ENCODE peak calls at places on chromosome 4, in ten cellular contexts. One of them, this sample, is unnamed.

GRCh38 chr4:15385928-15386327 is 41.9 kb upstream of the C1QTNF7 start:
- DNase-seq in NCI-H146: no peak
- DNase-seq in activated T-helper 1 cell treated with anti-CD3 and anti-CD28 coated beads, Interleukin-2, amount 50 U/mL, for 16 hours: no peak
- DNase-seq in H9: no peak
- DNase-seq in nephron progenitor cell: no peak
- DNase-seq in islet precursor cell: no peak
- DNase-seq in GM12891: no peak
- DNase-seq in ELR: no peak
- DNase-seq in stimulated activated CD8-positive, alpha-beta memory T cell treated with anti-CD3 and anti-CD28 coated beads, Interleukin-4, amount 100 ng/mL, for 4 hours: no peak
- DNase-seq in left lung: no peak
- DNase-seq in this sample: no peak

GRCh38 chr4:42488114-42488513 is 90.8 kb downstream of the SHISA3 start:
- DNase-seq in H9: no peak
- DNase-seq in stimulated activated CD8-positive, alpha-beta memory T cell treated with anti-CD3 and anti-CD28 coated beads, Interleukin-4, amount 100 ng/mL, for 4 hours: no peak
- DNase-seq in islet precursor cell: no peak
- DNase-seq in NCI-H146: no peak
- DNase-seq in nephron progenitor cell: no peak
- DNase-seq in activated T-helper 1 cell treated with anti-CD3 and anti-CD28 coated beads, Interleukin-2, amount 50 U/mL, for 16 hours: no peak
- DNase-seq in ELR: no peak
- DNase-seq in left lung: no peak
- DNase-seq in GM12891: no peak
- DNase-seq in this sample: no peak

GRCh38 chr4:164847967-164848649 is 28.9 kb upstream of the APELA start:
- DNase-seq in H9: no peak
- DNase-seq in NCI-H146: peak
- DNase-seq in ELR: no peak
- DNase-seq in left lung: no peak
- DNase-seq in activated T-helper 1 cell treated with anti-CD3 and anti-CD28 coated beads, Interleukin-2, amount 50 U/mL, for 16 hours: no peak
- DNase-seq in stimulated activated CD8-positive, alpha-beta memory T cell treated with anti-CD3 and anti-CD28 coated beads, Interleukin-4, amount 100 ng/mL, for 4 hours: no peak
- DNase-seq in nephron progenitor cell: no peak
- DNase-seq in islet precursor cell: no peak
- DNase-seq in GM12891: no peak
- DNase-seq in this sample: no peak

GRCh38 chr4:176879370-176880116 is 86.8 kb upstream of the VEGFC start:
- DNase-seq in GM12891: no peak
- DNase-seq in H9: no peak
- DNase-seq in ELR: no peak
- DNase-seq in left lung: no peak
- DNase-seq in activated T-helper 1 cell treated with anti-CD3 and anti-CD28 coated beads, Interleukin-2, amount 50 U/mL, for 16 hours: no peak
- DNase-seq in stimulated activated CD8-positive, alpha-beta memory T cell treated with anti-CD3 and anti-CD28 coated beads, Interleukin-4, amount 100 ng/mL, for 4 hours: no peak
- DNase-seq in NCI-H146: no peak
- DNase-seq in nephron progenitor cell: no peak
- DNase-seq in islet precursor cell: no peak
- DNase-seq in this sample: no peak

GRCh38 chr4:16011173-16011572 is 48.2 kb upstream of the FGFBP2 start:
- DNase-seq in NCI-H146: no peak
- DNase-seq in activated T-helper 1 cell treated with anti-CD3 and anti-CD28 coated beads, Interleukin-2, amount 50 U/mL, for 16 hours: no peak
- DNase-seq in left lung: no peak
- DNase-seq in nephron progenitor cell: no peak
- DNase-seq in GM12891: no peak
- DNase-seq in ELR: no peak
- DNase-seq in islet precursor cell: no peak
- DNase-seq in H9: no peak
- DNase-seq in stimulated activated CD8-positive, alpha-beta memory T cell treated with anti-CD3 and anti-CD28 coated beads, Interleukin-4, amount 100 ng/mL, for 4 hours: no peak
- DNase-seq in this sample: no peak

GRCh38 chr4:38803833-38804653 is 548 bp downstream of the TLR1 start:
- DNase-seq in stimulated activated CD8-positive, alpha-beta memory T cell treated with anti-CD3 and anti-CD28 coated beads, Interleukin-4, amount 100 ng/mL, for 4 hours: no peak
- DNase-seq in activated T-helper 1 cell treated with anti-CD3 and anti-CD28 coated beads, Interleukin-2, amount 50 U/mL, for 16 hours: no peak
- DNase-seq in GM12891: no peak
- DNase-seq in islet precursor cell: no peak
- DNase-seq in nephron progenitor cell: no peak
- DNase-seq in H9: no peak
- DNase-seq in ELR: no peak
- DNase-seq in NCI-H146: no peak
- DNase-seq in left lung: no peak
- DNase-seq in this sample: no peak

GRCh38 chr4:86306816-86307215 is 53.0 kb downstream of the MAPK10 start:
- DNase-seq in left lung: no peak
- DNase-seq in activated T-helper 1 cell treated with anti-CD3 and anti-CD28 coated beads, Interleukin-2, amount 50 U/mL, for 16 hours: no peak
- DNase-seq in stimulated activated CD8-positive, alpha-beta memory T cell treated with anti-CD3 and anti-CD28 coated beads, Interleukin-4, amount 100 ng/mL, for 4 hours: no peak
- DNase-seq in H9: no peak
- DNase-seq in NCI-H146: no peak
- DNase-seq in ELR: no peak
- DNase-seq in islet precursor cell: no peak
- DNase-seq in nephron progenitor cell: no peak
- DNase-seq in GM12891: no peak
- DNase-seq in this sample: no peak

GRCh38 chr4:4200624-4201023 is 26.1 kb downstream of the OTOP1 start:
- DNase-seq in left lung: no peak
- DNase-seq in islet precursor cell: peak
- DNase-seq in NCI-H146: no peak
- DNase-seq in H9: no peak
- DNase-seq in stimulated activated CD8-positive, alpha-beta memory T cell treated with anti-CD3 and anti-CD28 coated beads, Interleukin-4, amount 100 ng/mL, for 4 hours: no peak
- DNase-seq in ELR: peak
- DNase-seq in activated T-helper 1 cell treated with anti-CD3 and anti-CD28 coated beads, Interleukin-2, amount 50 U/mL, for 16 hours: no peak
- DNase-seq in GM12891: no peak
- DNase-seq in nephron progenitor cell: no peak
- DNase-seq in this sample: no peak

GRCh38 chr4:69713593-69713992 is 46.8 kb downstream of the SULT1B1 start:
- DNase-seq in NCI-H146: no peak
- DNase-seq in H9: no peak
- DNase-seq in ELR: no peak
- DNase-seq in islet precursor cell: no peak
- DNase-seq in stimulated activated CD8-positive, alpha-beta memory T cell treated with anti-CD3 and anti-CD28 coated beads, Interleukin-4, amount 100 ng/mL, for 4 hours: no peak
- DNase-seq in left lung: no peak
- DNase-seq in nephron progenitor cell: no peak
- DNase-seq in activated T-helper 1 cell treated with anti-CD3 and anti-CD28 coated beads, Interleukin-2, amount 50 U/mL, for 16 hours: no peak
- DNase-seq in GM12891: no peak
- DNase-seq in this sample: no peak

GRCh38 chr4:26087108-26087507 is 173.1 kb downstream of the SMIM20 start:
- DNase-seq in nephron progenitor cell: no peak
- DNase-seq in islet precursor cell: no peak
- DNase-seq in stimulated activated CD8-positive, alpha-beta memory T cell treated with anti-CD3 and anti-CD28 coated beads, Interleukin-4, amount 100 ng/mL, for 4 hours: no peak
- DNase-seq in NCI-H146: no peak
- DNase-seq in ELR: peak
- DNase-seq in left lung: no peak
- DNase-seq in GM12891: no peak
- DNase-seq in activated T-helper 1 cell treated with anti-CD3 and anti-CD28 coated beads, Interleukin-2, amount 50 U/mL, for 16 hours: no peak
- DNase-seq in H9: no peak
- DNase-seq in this sample: no peak

GRCh38 chr4:64384237-64385176 is 24.7 kb downstream of the TECRL start:
- DNase-seq in left lung: no peak
- DNase-seq in nephron progenitor cell: no peak
- DNase-seq in NCI-H146: no peak
- DNase-seq in H9: no peak
- DNase-seq in stimulated activated CD8-positive, alpha-beta memory T cell treated with anti-CD3 and anti-CD28 coated beads, Interleukin-4, amount 100 ng/mL, for 4 hours: no peak
- DNase-seq in GM12891: no peak
- DNase-seq in activated T-helper 1 cell treated with anti-CD3 and anti-CD28 coated beads, Interleukin-2, amount 50 U/mL, for 16 hours: no peak
- DNase-seq in ELR: no peak
- DNase-seq in islet precursor cell: no peak
- DNase-seq in this sample: no peak

GRCh38 chr4:52588097-52588496 is 71.0 kb downstream of the USP46 start:
- DNase-seq in islet precursor cell: peak
- DNase-seq in nephron progenitor cell: peak
- DNase-seq in NCI-H146: peak
- DNase-seq in ELR: peak
- DNase-seq in left lung: no peak
- DNase-seq in GM12891: peak
- DNase-seq in stimulated activated CD8-positive, alpha-beta memory T cell treated with anti-CD3 and anti-CD28 coated beads, Interleukin-4, amount 100 ng/mL, for 4 hours: no peak
- DNase-seq in H9: peak
- DNase-seq in activated T-helper 1 cell treated with anti-CD3 and anti-CD28 coated beads, Interleukin-2, amount 50 U/mL, for 16 hours: no peak
- DNase-seq in this sample: no peak

GRCh38 chr4:1246111-1246881 is 2.6 kb downstream of the CTBP1 start:
- DNase-seq in NCI-H146: no peak
- DNase-seq in H9: peak
- DNase-seq in stimulated activated CD8-positive, alpha-beta memory T cell treated with anti-CD3 and anti-CD28 coated beads, Interleukin-4, amount 100 ng/mL, for 4 hours: no peak
- DNase-seq in ELR: peak
- DNase-seq in left lung: peak
- DNase-seq in nephron progenitor cell: no peak
- DNase-seq in activated T-helper 1 cell treated with anti-CD3 and anti-CD28 coated beads, Interleukin-2, amount 50 U/mL, for 16 hours: no peak
- DNase-seq in GM12891: peak
- DNase-seq in islet precursor cell: peak
- DNase-seq in this sample: no peak

GRCh38 chr4:152117501-152117900 is 356.7 kb upstream of the GATB start:
- DNase-seq in H9: no peak
- DNase-seq in stimulated activated CD8-positive, alpha-beta memory T cell treated with anti-CD3 and anti-CD28 coated beads, Interleukin-4, amount 100 ng/mL, for 4 hours: no peak
- DNase-seq in left lung: no peak
- DNase-seq in islet precursor cell: peak
- DNase-seq in GM12891: no peak
- DNase-seq in activated T-helper 1 cell treated with anti-CD3 and anti-CD28 coated beads, Interleukin-2, amount 50 U/mL, for 16 hours: no peak
- DNase-seq in ELR: no peak
- DNase-seq in NCI-H146: no peak
- DNase-seq in nephron progenitor cell: no peak
- DNase-seq in this sample: no peak

GRCh38 chr4:82381661-82382284 is 8.0 kb upstream of the HNRNPD start:
- DNase-seq in stimulated activated CD8-positive, alpha-beta memory T cell treated with anti-CD3 and anti-CD28 coated beads, Interleukin-4, amount 100 ng/mL, for 4 hours: no peak
- DNase-seq in H9: no peak
- DNase-seq in ELR: peak
- DNase-seq in NCI-H146: no peak
- DNase-seq in activated T-helper 1 cell treated with anti-CD3 and anti-CD28 coated beads, Interleukin-2, amount 50 U/mL, for 16 hours: no peak
- DNase-seq in GM12891: no peak
- DNase-seq in islet precursor cell: no peak
- DNase-seq in left lung: no peak
- DNase-seq in nephron progenitor cell: no peak
- DNase-seq in this sample: no peak

GRCh38 chr4:147689062-147689461 is 5.1 kb upstream of the PRMT9 start:
- DNase-seq in activated T-helper 1 cell treated with anti-CD3 and anti-CD28 coated beads, Interleukin-2, amount 50 U/mL, for 16 hours: no peak
- DNase-seq in H9: no peak
- DNase-seq in nephron progenitor cell: no peak
- DNase-seq in islet precursor cell: no peak
- DNase-seq in GM12891: no peak
- DNase-seq in ELR: no peak
- DNase-seq in left lung: no peak
- DNase-seq in stimulated activated CD8-positive, alpha-beta memory T cell treated with anti-CD3 and anti-CD28 coated beads, Interleukin-4, amount 100 ng/mL, for 4 hours: no peak
- DNase-seq in NCI-H146: no peak
- DNase-seq in this sample: no peak

This sample was measured in GOT3.